ENCODE peak calls at places on chromosomes 12 and 14, in six cellular contexts. One of them, this sample, is unnamed.

GRCh38 chr14:99382781-99383456 is 97.7 kb downstream of the SETD3 start:
- DNase-seq in psoas muscle: no peak
- DNase-seq in aorta: peak; percentile 16
- DNase-seq in heart left ventricle: no peak
- DNase-seq in adipocyte: peak; percentile 2
- DNase-seq in upper lobe of right lung: no peak
- DNase-seq in this sample: no peak

GRCh38 chr12:132945806-132946506 is 10.2 kb downstream of the ZNF605 start:
- DNase-seq in upper lobe of right lung: no peak
- DNase-seq in psoas muscle: no peak
- DNase-seq in heart left ventricle: no peak
- DNase-seq in aorta: no peak
- DNase-seq in adipocyte: no peak
- DNase-seq in this sample: no peak

GRCh38 chr14:100593751-100594624 is 6.8 kb upstream of the BEGAIN start:
- DNase-seq in heart left ventricle: peak; percentile 33
- DNase-seq in adipocyte: no peak
- DNase-seq in upper lobe of right lung: peak; percentile 49
- DNase-seq in psoas muscle: peak; percentile 5
- DNase-seq in aorta: peak; percentile 62
- DNase-seq in this sample: peak; percentile 25

GRCh38 chr14:75661499-75661814 is 411 bp downstream of the TTLL5 start:
- DNase-seq in heart left ventricle: no peak
- DNase-seq in upper lobe of right lung: no peak
- DNase-seq in aorta: no peak
- DNase-seq in psoas muscle: no peak
- DNase-seq in adipocyte: no peak
- DNase-seq in this sample: no peak

GRCh38 chr12:4417471-4417870 is 28.1 kb downstream of the FGF6 start:
- DNase-seq in heart left ventricle: no peak
- DNase-seq in psoas muscle: no peak
- DNase-seq in upper lobe of right lung: no peak
- DNase-seq in aorta: no peak
- DNase-seq in adipocyte: no peak
- DNase-seq in this sample: no peak

GRCh38 chr12:53550595-53550994 is 43.3 kb upstream of the NPFF start:
- DNase-seq in upper lobe of right lung: no peak
- DNase-seq in adipocyte: no peak
- DNase-seq in psoas muscle: no peak
- DNase-seq in heart left ventricle: no peak
- DNase-seq in aorta: no peak
- DNase-seq in this sample: no peak

GRCh38 chr12:50505386-50505827 is 622 bp downstream of the DIP2B start:
- DNase-seq in aorta: no peak
- DNase-seq in upper lobe of right lung: peak; percentile 70
- DNase-seq in heart left ventricle: no peak
- DNase-seq in adipocyte: peak; percentile 55
- DNase-seq in psoas muscle: no peak
- DNase-seq in this sample: peak; percentile 37

GRCh38 chr14:92473261-92473946 is 40.2 kb upstream of the RIN3 start:
- DNase-seq in upper lobe of right lung: no peak
- DNase-seq in psoas muscle: peak; percentile 72
- DNase-seq in heart left ventricle: no peak
- DNase-seq in aorta: peak; percentile 71
- DNase-seq in adipocyte: peak; percentile 87
- DNase-seq in this sample: no peak

GRCh38 chr14:68631058-68631690 is 161.7 kb downstream of the ZFP36L1 start:
- DNase-seq in upper lobe of right lung: no peak
- DNase-seq in heart left ventricle: no peak
- DNase-seq in psoas muscle: no peak
- DNase-seq in aorta: peak; percentile 36
- DNase-seq in adipocyte: no peak
- DNase-seq in this sample: no peak

GRCh38 chr14:62301911-62302310 is 539.7 kb downstream of the SNAPC1 start:
- DNase-seq in adipocyte: peak; percentile 61
- DNase-seq in aorta: no peak
- DNase-seq in heart left ventricle: no peak
- DNase-seq in upper lobe of right lung: no peak
- DNase-seq in psoas muscle: no peak
- DNase-seq in this sample: no peak

GRCh38 chr12:16573652-16574077 is 32.3 kb downstream of the LMO3 start:
- DNase-seq in heart left ventricle: no peak
- DNase-seq in adipocyte: no peak
- DNase-seq in psoas muscle: peak; percentile 53
- DNase-seq in aorta: no peak
- DNase-seq in upper lobe of right lung: peak; percentile 83
- DNase-seq in this sample: peak; percentile 50

GRCh38 chr12:5138256-5138655 is 94.6 kb downstream of the KCNA5 start:
- DNase-seq in adipocyte: no peak
- DNase-seq in heart left ventricle: no peak
- DNase-seq in psoas muscle: no peak
- DNase-seq in upper lobe of right lung: no peak
- DNase-seq in aorta: no peak
- DNase-seq in this sample: no peak

GRCh38 chr12:130013771-130014484 is 110.1 kb upstream of the TMEM132D start:
- DNase-seq in upper lobe of right lung: peak; percentile 70
- DNase-seq in aorta: no peak
- DNase-seq in heart left ventricle: no peak
- DNase-seq in psoas muscle: peak; percentile 31
- DNase-seq in adipocyte: peak; percentile 82
- DNase-seq in this sample: no peak

GRCh38 chr12:132287391-132288238 is 41.8 kb downstream of the GALNT9 start:
- DNase-seq in aorta: peak; percentile 44
- DNase-seq in adipocyte: no peak
- DNase-seq in psoas muscle: peak; percentile 9
- DNase-seq in upper lobe of right lung: no peak
- DNase-seq in heart left ventricle: peak; percentile 37
- DNase-seq in this sample: no peak

GRCh38 chr14:77024171-77024627 is 4.3 kb downstream of the IRF2BPL start:
- DNase-seq in psoas muscle: no peak
- DNase-seq in aorta: peak; percentile 67
- DNase-seq in adipocyte: peak; percentile 59
- DNase-seq in heart left ventricle: no peak
- DNase-seq in upper lobe of right lung: no peak
- DNase-seq in this sample: no peak

GRCh38 chr12:126506426-126507182 is 1441.4 kb downstream of the AACS start:
- DNase-seq in adipocyte: no peak
- DNase-seq in heart left ventricle: no peak
- DNase-seq in psoas muscle: no peak
- DNase-seq in upper lobe of right lung: no peak
- DNase-seq in aorta: no peak
- DNase-seq in this sample: no peak

DNA sequence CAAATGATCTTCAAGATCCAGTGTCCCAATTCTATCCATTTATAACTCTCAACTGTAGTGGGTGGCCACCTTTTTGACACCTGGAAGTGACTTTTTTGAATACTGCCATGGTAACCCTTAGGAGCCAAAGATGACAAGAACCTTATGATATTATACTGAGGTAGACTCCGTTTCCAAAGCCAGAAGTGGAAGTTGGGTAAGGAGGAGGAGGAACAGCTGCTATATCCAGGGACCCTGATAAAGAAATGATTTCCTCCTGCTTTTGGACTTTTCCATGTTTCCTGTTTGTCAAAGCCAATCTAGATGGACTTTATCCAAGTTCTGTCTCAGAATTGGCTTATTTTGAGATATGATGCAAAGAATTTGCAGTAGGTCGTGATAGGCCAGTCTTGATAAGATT is 14.3 kb downstream of the TRIM9 start:
- DNase-seq in upper lobe of right lung: no peak
- DNase-seq in aorta: no peak
- DNase-seq in heart left ventricle: no peak
- DNase-seq in adipocyte: no peak
- DNase-seq in psoas muscle: no peak
- DNase-seq in this sample: no peak
- H3K9me3 ChIP-seq in upper lobe of right lung: no peaks in the 10 kb centered on the region
- H3K9me3 ChIP-seq in aorta: peaks cover 2% of the 10 kb centered on the region
- H3K9me3 ChIP-seq in heart left ventricle: no peaks in the 10 kb centered on the region
- H3K9me3 ChIP-seq in adipocyte: no peaks in the 10 kb centered on the region
- H3K9me3 ChIP-seq in psoas muscle: no peaks in the 10 kb centered on the region
- H3K9me3 ChIP-seq in this sample: no peaks in the 10 kb centered on the region

DNA sequence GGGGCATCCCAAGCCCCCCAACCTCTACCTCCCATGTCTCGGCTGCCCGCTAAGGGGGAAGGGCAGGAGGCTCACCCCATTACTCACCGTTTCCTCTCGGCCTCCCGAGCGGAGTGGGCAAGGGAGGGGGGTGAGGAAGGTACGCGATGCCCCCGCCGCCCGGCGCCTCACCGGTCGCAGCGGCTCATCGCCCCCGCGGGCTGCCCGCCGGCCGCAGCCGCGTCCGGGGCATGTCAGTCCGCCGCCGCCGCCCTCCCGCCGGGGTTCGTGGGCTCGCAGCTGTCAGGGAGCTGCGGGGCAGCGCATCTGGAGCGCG is 501 bp downstream of the SLC8A3 start:
- DNase-seq in heart left ventricle: no peak
- DNase-seq in adipocyte: peak; percentile 23
- DNase-seq in upper lobe of right lung: no peak
- DNase-seq in aorta: no peak
- DNase-seq in psoas muscle: peak; percentile 32
- DNase-seq in this sample: peak; percentile 67
- H3K4me3 ChIP-seq in heart left ventricle: peak overlapping the region; percentile 33
- H3K4me3 ChIP-seq in adipocyte: peak overlapping the region; percentile 65
- H3K4me3 ChIP-seq in upper lobe of right lung: peak overlapping the region; percentile 44
- H3K4me3 ChIP-seq in aorta: no peak overlapping the region
- H3K4me3 ChIP-seq in psoas muscle: peak overlapping the region; percentile 91
- H3K4me3 ChIP-seq in this sample: peak overlapping the region; percentile 36

GRCh38 chr12:47517122-47517521 is 188.7 kb downstream of the RPAP3 start:
- DNase-seq in psoas muscle: no peak
- DNase-seq in aorta: no peak
- DNase-seq in upper lobe of right lung: no peak
- DNase-seq in adipocyte: no peak
- DNase-seq in heart left ventricle: no peak
- DNase-seq in this sample: no peak
- H3K9me3 ChIP-seq in psoas muscle: peaks cover 3% of the 10 kb centered on the region
- H3K9me3 ChIP-seq in aorta: peaks cover 4% of the 10 kb centered on the region
- H3K9me3 ChIP-seq in upper lobe of right lung: no peaks in the 10 kb centered on the region
- H3K9me3 ChIP-seq in adipocyte: peaks cover 20% of the 10 kb centered on the region
- H3K9me3 ChIP-seq in heart left ventricle: peaks cover 9% of the 10 kb centered on the region
- H3K9me3 ChIP-seq in this sample: peaks cover 35% of the 10 kb centered on the region

GRCh38 chr14:39843881-39844280 is 411.6 kb upstream of the FBXO33 start:
- DNase-seq in aorta: no peak
- DNase-seq in heart left ventricle: no peak
- DNase-seq in psoas muscle: no peak
- DNase-seq in upper lobe of right lung: no peak
- DNase-seq in adipocyte: no peak
- DNase-seq in this sample: no peak

DNA sequence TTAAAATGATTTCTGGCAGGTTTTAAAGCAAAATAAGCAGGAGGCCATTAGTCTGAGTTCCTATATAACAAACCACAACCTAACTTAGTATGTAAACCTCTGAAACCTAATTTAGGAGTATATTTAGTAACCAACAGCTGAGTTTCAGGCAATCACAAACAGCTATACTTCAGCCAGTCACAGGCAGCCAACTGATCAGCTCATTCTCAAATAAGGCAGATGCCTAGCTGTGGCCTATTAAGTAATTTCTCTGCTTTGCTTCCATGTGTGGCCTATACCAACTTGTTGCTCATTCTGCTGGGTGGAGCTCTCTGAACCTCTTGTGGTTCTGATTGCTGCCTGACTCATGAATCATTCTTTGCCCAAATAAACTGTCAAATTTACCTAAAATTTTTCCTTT is 408.9 kb upstream of the FBXO33 start:
- DNase-seq in psoas muscle: no peak
- DNase-seq in upper lobe of right lung: no peak
- DNase-seq in aorta: no peak
- DNase-seq in adipocyte: no peak
- DNase-seq in heart left ventricle: no peak
- DNase-seq in this sample: no peak
- H3K4me3 ChIP-seq in psoas muscle: no peak overlapping the region
- H3K4me3 ChIP-seq in upper lobe of right lung: no peak overlapping the region
- H3K4me3 ChIP-seq in aorta: no peak overlapping the region
- H3K4me3 ChIP-seq in adipocyte: no peak overlapping the region
- H3K4me3 ChIP-seq in heart left ventricle: no peak overlapping the region
- H3K4me3 ChIP-seq in this sample: no peak overlapping the region

GRCh38 chr12:34298971-34299801 is 276.9 kb downstream of the ALG10 start:
- DNase-seq in heart left ventricle: peak; percentile 41
- DNase-seq in upper lobe of right lung: peak; percentile 37
- DNase-seq in aorta: peak; percentile 33
- DNase-seq in psoas muscle: peak; percentile 4
- DNase-seq in adipocyte: no peak
- DNase-seq in this sample: peak; percentile 31

GRCh38 chr12:34300376-34301250 is 278.3 kb downstream of the ALG10 start:
- DNase-seq in heart left ventricle: peak; percentile 21
- DNase-seq in psoas muscle: no peak
- DNase-seq in aorta: peak; percentile 57
- DNase-seq in upper lobe of right lung: no peak
- DNase-seq in adipocyte: no peak
- DNase-seq in this sample: peak; percentile 53

GRCh38 chr12:34298176-34298970 is 276.1 kb downstream of the ALG10 start:
- DNase-seq in heart left ventricle: peak; percentile 7
- DNase-seq in upper lobe of right lung: peak; percentile 52
- DNase-seq in aorta: peak; percentile 49
- DNase-seq in adipocyte: no peak
- DNase-seq in psoas muscle: peak; percentile 3
- DNase-seq in this sample: peak; percentile 24

GRCh38 chr12:34301251-34302130 is 279.2 kb downstream of the ALG10 start:
- DNase-seq in heart left ventricle: peak; percentile 38
- DNase-seq in upper lobe of right lung: no peak
- DNase-seq in psoas muscle: no peak
- DNase-seq in adipocyte: no peak
- DNase-seq in aorta: peak; percentile 36
- DNase-seq in this sample: peak; percentile 49

GRCh38 chr12:34299802-34300193 is 277.5 kb downstream of the ALG10 start:
- DNase-seq in heart left ventricle: no peak
- DNase-seq in aorta: peak; percentile 51
- DNase-seq in upper lobe of right lung: no peak
- DNase-seq in adipocyte: no peak
- DNase-seq in psoas muscle: peak; percentile 2
- DNase-seq in this sample: no peak
- H3K9me3 ChIP-seq in heart left ventricle: no peaks in the 10 kb centered on the region
- H3K9me3 ChIP-seq in aorta: no peaks in the 10 kb centered on the region
- H3K9me3 ChIP-seq in upper lobe of right lung: no peaks in the 10 kb centered on the region
- H3K9me3 ChIP-seq in adipocyte: no peaks in the 10 kb centered on the region
- H3K9me3 ChIP-seq in psoas muscle: no peaks in the 10 kb centered on the region
- H3K9me3 ChIP-seq in this sample: peaks cover 99% of the 10 kb centered on the region

GRCh38 chr12:76555226-76555767 is 4.3 kb downstream of the OSBPL8 start:
- DNase-seq in aorta: no peak
- DNase-seq in heart left ventricle: no peak
- DNase-seq in psoas muscle: no peak
- DNase-seq in upper lobe of right lung: no peak
- DNase-seq in adipocyte: no peak
- DNase-seq in this sample: no peak
- H3K4me3 ChIP-seq in aorta: no peak overlapping the region
- H3K4me3 ChIP-seq in heart left ventricle: no peak overlapping the region
- H3K4me3 ChIP-seq in psoas muscle: no peak overlapping the region
- H3K4me3 ChIP-seq in upper lobe of right lung: no peak overlapping the region
- H3K4me3 ChIP-seq in adipocyte: no peak overlapping the region
- H3K4me3 ChIP-seq in this sample: no peak overlapping the region